ENCODE peak calls at places on chromosomes 6 and 20, in four cellular contexts. T is uterus, N is fibroblast of the aortic adventitia, L is BE2C. D is an unnamed sample.

GRCh38 chr6:14472964-14473363 is 355.4 kb downstream of the CD83 start:
- DNase-seq in L (no peak), T (no peak), N (no peak), D (no peak)

GRCh38 chr6:152310371-152310954 is 326.7 kb downstream of the SYNE1 start:
- DNase-seq in N (no peak), L (no peak), T (no peak), D (no peak)

GRCh38 chr20:1894951-1895673 is at the start of gene SIRPA:
- DNase-seq in L (peak; percentile 54), N (peak; percentile 62), T (peak; percentile 77), D (no peak)

GRCh38 chr6:149887343-149887742 is 10.6 kb downstream of the RAET1E start:
- DNase-seq in L (no peak), N (peak; percentile 43), T (no peak), D (no peak)

GRCh38 chr6:99606670-99607415 is at the start of gene PRDM13:
- DNase-seq in N (no peak), T (no peak), L (no peak), D (no peak)

GRCh38 chr20:9617940-9618339 is 103.5 kb downstream of the LAMP5 start:
- DNase-seq in L (peak; percentile 30), N (peak; percentile 27), T (no peak), D (no peak)

GRCh38 chr20:1373614-1374013 is 19.2 kb downstream of the FKBP1A start:
- DNase-seq in L (no peak), T (no peak), N (no peak), D (no peak)

GRCh38 chr20:58045156-58045555 is 183.3 kb downstream of the ANKRD60 start:
- DNase-seq in N (no peak), T (peak; percentile 39), L (no peak), D (no peak)

GRCh38 chr6:139778688-139779087 is 404.2 kb upstream of the CITED2 start:
- DNase-seq in N (peak; percentile 71), L (no peak), T (no peak), D (no peak)

GRCh38 chr6:164347455-164347854 is 932.9 kb downstream of the QKI start:
- DNase-seq in N (no peak), T (no peak), L (no peak), D (no peak)

GRCh38 chr6:37125779-37126553 is 44.0 kb upstream of the PIM1 start:
- DNase-seq in L (no peak), N (no peak), T (no peak), D (no peak)

GRCh38 chr6:13927203-13927602 is 2.5 kb downstream of the RNF182 start:
- DNase-seq in N (no peak), T (no peak), L (no peak), D (no peak)

GRCh38 chr6:35905841-35906498 is 14.9 kb downstream of the SRPK1 start:
- DNase-seq in T (no peak), N (no peak), L (no peak), D (no peak)

GRCh38 chr6:140385686-140386085 is 1011.2 kb upstream of the CITED2 start:
- DNase-seq in N (no peak), L (no peak), T (no peak), D (no peak)

GRCh38 chr6:85460951-85461805 is 11.3 kb downstream of the NT5E start:
- DNase-seq in L (no peak), T (peak; percentile 47), N (peak; percentile 83), D (peak; percentile 54)

GRCh38 chr6:6384520-6384919 is 64.1 kb upstream of the F13A1 start:
- DNase-seq in T (no peak), N (no peak), L (no peak), D (no peak)

GRCh38 chr6:124962617-124963415 is 579 bp downstream of the RNF217 start:
- DNase-seq in N (peak; percentile 34), T (peak; percentile 41), L (peak; percentile 43), D (no peak)

GRCh38 chr6:38603966-38604365 is 35.8 kb downstream of the BTBD9 start:
- DNase-seq in L (no peak), T (no peak), N (peak; percentile 32), D (no peak)

GRCh38 chr20:37198962-37199660 is 19.8 kb upstream of the MROH8 start:
- DNase-seq in T (no peak), N (no peak), L (no peak), D (no peak)

GRCh38 chr6:4133941-4134838 is 1.2 kb downstream of the ECI2 start:
- DNase-seq in L (no peak), N (peak; percentile 11), T (no peak), D (no peak)

GRCh38 chr6:142302427-142303190 is 802 bp downstream of the ADGRG6 start:
- DNase-seq in N (no peak), T (no peak), L (no peak), D (no peak)

GRCh38 chr6:90082847-90083246 is 188.6 kb downstream of the GJA10 start:
- DNase-seq in L (no peak), T (no peak), N (no peak), D (no peak)

GRCh38 chr20:58081842-58082241 is 146.6 kb downstream of the ANKRD60 start:
- DNase-seq in L (no peak), N (peak; percentile 60), T (no peak), D (no peak)

GRCh38 chr6:158172001-158172400 is 3.9 kb downstream of the GTF2H5 start:
- DNase-seq in L (no peak), N (no peak), T (no peak), D (no peak)

GRCh38 chr20:63625771-63626423 is 1.0 kb downstream of the GMEB2 start:
- DNase-seq in N (peak; percentile 32), L (peak; percentile 42), T (peak; percentile 36), D (peak; percentile 68)

DNA sequence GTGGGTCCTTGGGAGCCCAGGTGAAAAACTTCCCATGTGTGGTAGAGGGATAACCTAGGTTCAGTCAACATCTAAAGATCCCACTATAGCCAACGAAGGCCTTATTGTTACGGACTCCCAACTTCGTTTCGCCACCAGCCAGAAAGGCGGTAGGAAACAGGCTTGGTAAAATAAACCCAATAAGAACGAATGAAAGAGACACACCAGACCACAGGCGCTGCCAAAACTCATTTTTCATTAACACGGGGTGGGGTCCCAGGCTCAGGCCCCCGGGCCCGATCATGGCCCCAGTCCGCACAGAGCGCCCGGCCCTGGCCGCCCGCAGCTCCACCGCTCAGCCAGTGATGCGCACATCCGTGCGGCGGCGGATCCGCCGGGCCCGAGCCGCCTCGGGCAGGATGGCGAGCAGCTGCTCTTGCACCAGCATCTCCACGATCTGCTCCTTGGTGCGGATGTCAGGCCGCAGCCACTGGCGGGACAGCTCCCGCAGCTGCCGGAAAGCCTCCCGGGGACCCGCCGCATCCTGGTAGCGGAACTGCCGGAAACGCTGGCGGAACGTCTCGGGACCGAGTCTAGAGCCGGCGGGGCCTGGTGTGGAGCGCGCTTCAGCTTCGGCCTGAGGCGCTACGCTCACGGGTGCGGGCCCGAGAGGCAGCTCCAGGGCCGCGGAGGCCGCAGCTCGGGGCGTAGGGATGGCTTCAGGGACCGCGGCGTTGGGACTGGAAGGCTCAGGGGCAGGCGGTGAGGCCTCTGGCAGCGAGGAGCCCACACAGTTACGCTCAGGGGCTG is 697 bp downstream of the SCAND1 start:
- DNase-seq in N (no peak), L (peak; percentile 56), T (no peak), D (peak; percentile 76)
- H3K4me3 ChIP-seq in N (peak overlapping the region; percentile 93), L (peak overlapping the region; percentile 96), T (peak overlapping the region; percentile 79), D (peak overlapping the region; percentile 95)

GRCh38 chr6:108174371-108175175 is 8.8 kb downstream of the NR2E1 start:
- DNase-seq in T (no peak), L (no peak), N (peak; percentile 51), D (peak; percentile 30)

GRCh38 chr6:108171918-108172516 is 6.2 kb downstream of the NR2E1 start:
- DNase-seq in T (no peak), N (no peak), L (no peak), D (no peak)

GRCh38 chr6:108176281-108177089 is 10.7 kb downstream of the NR2E1 start:
- DNase-seq in L (no peak), T (no peak), N (no peak), D (no peak)

GRCh38 chr6:108175592-108176279 is 9.9 kb downstream of the NR2E1 start:
- DNase-seq in T (no peak), N (no peak), L (peak; percentile 35), D (no peak)

GRCh38 chr6:108175176-108175591 is 9.4 kb downstream of the NR2E1 start:
- DNase-seq in T (no peak), L (no peak), N (no peak), D (no peak)
- H3K4me3 ChIP-seq in T (no peak overlapping the region), L (no peak overlapping the region), N (no peak overlapping the region), D (no peak overlapping the region)

GRCh38 chr6:16408766-16409165 is 170.4 kb downstream of the GMPR start:
- DNase-seq in T (no peak), N (no peak), L (no peak), D (no peak)
- H3K4me3 ChIP-seq in T (no peak overlapping the region), N (no peak overlapping the region), L (no peak overlapping the region), D (no peak overlapping the region)

GRCh38 chr20:12243327-12243726 is 325.6 kb downstream of the BTBD3 start:
- DNase-seq in T (no peak), L (no peak), N (no peak), D (no peak)
- H3K4me3 ChIP-seq in T (no peak overlapping the region), L (no peak overlapping the region), N (no peak overlapping the region), D (no peak overlapping the region)

GRCh38 chr20:13991311-13991710 is 897 bp upstream of the SEL1L2 start:
- DNase-seq in N (no peak), T (no peak), L (no peak), D (no peak)

GRCh38 chr20:13990465-13990864 is at the start of gene SEL1L2:
- DNase-seq in T (no peak), N (no peak), L (peak; percentile 7), D (no peak)

GRCh38 chr20:13995841-13996240 is 525 bp downstream of the MACROD2 start:
- DNase-seq in N (no peak), T (peak; percentile 27), L (peak; percentile 30), D (no peak)

GRCh38 chr20:13995086-13995665 is at the start of gene MACROD2:
- DNase-seq in T (peak; percentile 91), N (peak; percentile 76), L (peak; percentile 96), D (peak; percentile 35)

DNA sequence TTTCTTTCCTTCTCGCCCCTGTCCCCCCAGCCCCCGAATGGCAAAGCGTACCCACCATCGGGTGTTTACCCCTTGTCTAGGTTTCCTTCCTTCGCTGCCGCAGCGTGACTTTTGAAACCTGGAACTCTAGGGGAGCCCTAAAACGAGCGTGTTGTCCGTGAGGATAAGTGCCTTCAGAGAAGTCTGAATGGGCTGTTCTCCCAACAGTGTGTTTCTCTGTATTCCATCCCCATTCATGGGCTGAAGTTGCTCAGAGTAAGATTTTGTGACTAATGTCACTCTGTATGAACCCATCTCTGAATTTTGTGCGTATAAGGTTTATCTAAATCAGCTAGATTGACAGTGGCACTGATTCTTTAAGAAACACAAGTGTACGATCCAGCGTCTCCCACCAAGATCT is 949 bp downstream of the MACROD2 start:
- DNase-seq in N (no peak), T (no peak), L (no peak), D (no peak)
- H3K4me3 ChIP-seq in N (peak overlapping the region; percentile 69), T (peak overlapping the region; percentile 61), L (peak overlapping the region; percentile 55), D (no peak overlapping the region)

GRCh38 chr6:30613251-30614043 is 3.6 kb downstream of the PPP1R10 start:
- DNase-seq in N (peak; percentile 28), L (no peak), T (no peak), D (no peak)
- H3K4me3 ChIP-seq in N (no peak overlapping the region), L (no peak overlapping the region), T (peak overlapping the region; percentile 99), D (no peak overlapping the region)

D was measured in CD8-positive, alpha-beta T cell.